ENCODE peak calls at places on chromosomes 6 and 20, in seven cellular contexts. N, I, D, A, P, V and Y are unnamed samples.

GRCh38 chr6:139508023-139508422 is 133.6 kb upstream of the CITED2 start:
- DNase-seq in N (no peak), I (peak), D (peak), A (no peak), P (no peak), V (no peak), Y (no peak)

GRCh38 chr6:157650261-157650640 is 172.8 kb upstream of the SNX9 start:
- DNase-seq in N (no peak), I (no peak), D (no peak), A (no peak), P (no peak), V (no peak), Y (no peak)

GRCh38 chr6:66568271-66568670 is 861.2 kb upstream of the EYS start:
- DNase-seq in N (no peak), I (no peak), D (peak), A (peak), P (no peak), V (no peak), Y (no peak)

GRCh38 chr6:11432713-11433450 is 104.7 kb upstream of the TMEM170B start:
- DNase-seq in N (peak), I (peak), D (no peak), A (no peak), P (no peak), V (no peak), Y (no peak)

GRCh38 chr6:106927531-106928398 is 46.8 kb downstream of the CD24 start:
- DNase-seq in N (peak), I (peak), D (peak), A (peak), P (no peak), V (peak), Y (no peak)

GRCh38 chr6:107108201-107108890 is 7.0 kb downstream of the BEND3 start:
- DNase-seq in N (no peak), I (no peak), D (no peak), A (no peak), P (no peak), V (no peak), Y (no peak)

GRCh38 chr6:153024401-153025017 is 22.0 kb upstream of the MTRF1L start:
- DNase-seq in N (peak), I (peak), D (peak), A (peak), P (peak), V (peak), Y (peak)

GRCh38 chr6:90338409-90338808 is 41.8 kb upstream of the BACH2 start:
- DNase-seq in N (no peak), I (peak), D (no peak), A (no peak), P (no peak), V (no peak), Y (no peak)

GRCh38 chr6:44468835-44469234 is 81.3 kb downstream of the CDC5L start:
- DNase-seq in N (no peak), I (no peak), D (no peak), A (no peak), P (no peak), V (no peak), Y (no peak)

GRCh38 chr6:162251257-162251656 is 476.3 kb downstream of the PRKN start:
- DNase-seq in N (no peak), I (no peak), D (peak), A (peak), P (no peak), V (peak), Y (peak)

GRCh38 chr6:53148684-53149083 is at the start of gene GCM1:
- DNase-seq in N (no peak), I (no peak), D (peak), A (no peak), P (no peak), V (no peak), Y (no peak)

GRCh38 chr6:3205913-3206312 is 21.5 kb downstream of the TUBB2B start:
- DNase-seq in N (no peak), I (peak), D (no peak), A (peak), P (no peak), V (no peak), Y (no peak)

GRCh38 chr20:24753136-24753535 is 195.9 kb upstream of the CST7 start:
- DNase-seq in N (no peak), I (no peak), D (no peak), A (no peak), P (no peak), V (no peak), Y (no peak)

GRCh38 chr6:90936286-90936685 is 349.4 kb upstream of the MAP3K7 start:
- DNase-seq in N (no peak), I (no peak), D (no peak), A (no peak), P (no peak), V (no peak), Y (no peak)

GRCh38 chr6:42766163-42766670 is 15.6 kb upstream of the BICRAL start:
- DNase-seq in N (no peak), I (peak), D (no peak), A (no peak), P (no peak), V (no peak), Y (peak)

GRCh38 chr6:54646551-54647300 is 199.8 kb upstream of the FAM83B start:
- DNase-seq in N (no peak), I (no peak), D (no peak), A (no peak), P (no peak), V (no peak), Y (no peak)

GRCh38 chr6:11938285-11938890 is 73.7 kb upstream of the HIVEP1 start:
- DNase-seq in N (no peak), I (no peak), D (no peak), A (peak), P (no peak), V (no peak), Y (no peak)

GRCh38 chr6:30044630-30045029 is 16.4 kb upstream of the POLR1H start:
- DNase-seq in N (no peak), I (peak), D (no peak), A (no peak), P (no peak), V (no peak), Y (no peak)

GRCh38 chr6:121694389-121695185 is 259.1 kb downstream of the GJA1 start:
- DNase-seq in N (no peak), I (peak), D (no peak), A (no peak), P (no peak), V (no peak), Y (no peak)

GRCh38 chr6:57190140-57190539 is 18.0 kb downstream of the BAG2 start:
- DNase-seq in N (no peak), I (peak), D (peak), A (no peak), P (no peak), V (no peak), Y (no peak)

GRCh38 chr6:165725201-165725600 is 62.2 kb upstream of the PDE10A start:
- DNase-seq in N (no peak), I (no peak), D (no peak), A (no peak), P (no peak), V (peak), Y (no peak)

GRCh38 chr6:43269273-43270007 is 26.2 kb downstream of the TTBK1 start:
- DNase-seq in N (no peak), I (no peak), D (no peak), A (peak), P (no peak), V (no peak), Y (no peak)

GRCh38 chr6:45477785-45478184 is 100.1 kb upstream of the SUPT3H start:
- DNase-seq in N (no peak), I (no peak), D (no peak), A (no peak), P (no peak), V (no peak), Y (no peak)

GRCh38 chr20:15220009-15220656 is 882.7 kb upstream of the FLRT3 start:
- DNase-seq in N (no peak), I (no peak), D (no peak), A (no peak), P (no peak), V (no peak), Y (no peak)

GRCh38 chr6:152272486-152272885 is 364.7 kb downstream of the SYNE1 start:
- DNase-seq in N (no peak), I (no peak), D (no peak), A (no peak), P (no peak), V (no peak), Y (no peak)

GRCh38 chr6:24719125-24719931 is at the start of gene C6orf62:
- DNase-seq in N (peak), I (peak), D (no peak), A (peak), P (peak), V (no peak), Y (no peak)

GRCh38 chr20:39042279-39043150 is 80.4 kb downstream of the DHX35 start:
- DNase-seq in N (no peak), I (peak), D (no peak), A (no peak), P (no peak), V (no peak), Y (no peak)

GRCh38 chr20:54048489-54048888 is 21.9 kb downstream of the BCAS1 start:
- DNase-seq in N (no peak), I (no peak), D (no peak), A (no peak), P (no peak), V (no peak), Y (no peak)

GRCh38 chr6:35710241-35710847 is 21.6 kb upstream of the FKBP5 start:
- DNase-seq in N (no peak), I (no peak), D (no peak), A (no peak), P (no peak), V (no peak), Y (no peak)

GRCh38 chr6:168216741-168217140 is 102.8 kb downstream of the DACT2 start:
- DNase-seq in N (no peak), I (no peak), D (no peak), A (no peak), P (no peak), V (no peak), Y (no peak)

GRCh38 chr6:112827793-112828192 is 480.7 kb downstream of the RFPL4B start:
- DNase-seq in N (no peak), I (no peak), D (no peak), A (no peak), P (peak), V (no peak), Y (no peak)

GRCh38 chr20:43941476-43942212 is 27.0 kb downstream of the TOX2 start:
- DNase-seq in N (peak), I (peak), D (no peak), A (no peak), P (no peak), V (no peak), Y (no peak)

GRCh38 chr6:163338671-163339405 is 75.7 kb upstream of the QKI start:
- DNase-seq in N (no peak), I (peak), D (no peak), A (peak), P (no peak), V (no peak), Y (no peak)

GRCh38 chr6:47729019-47729418 is 30.6 kb downstream of the ADGRF4 start:
- DNase-seq in N (no peak), I (no peak), D (no peak), A (no peak), P (no peak), V (no peak), Y (no peak)

GRCh38 chr20:1870792-1871550 is 24.2 kb upstream of the SIRPA start:
- DNase-seq in N (no peak), I (peak), D (no peak), A (no peak), P (peak), V (no peak), Y (no peak)

GRCh38 chr6:99185525-99185924 is 163.9 kb downstream of the FAXC start:
- DNase-seq in N (no peak), I (no peak), D (no peak), A (no peak), P (no peak), V (no peak), Y (no peak)

GRCh38 chr6:55913213-55914195 is 38.1 kb upstream of the BMP5 start:
- DNase-seq in N (no peak), I (peak), D (no peak), A (no peak), P (no peak), V (peak), Y (no peak)

GRCh38 chr6:16413399-16413798 is 175.0 kb downstream of the GMPR start:
- DNase-seq in N (no peak), I (peak), D (no peak), A (no peak), P (no peak), V (no peak), Y (no peak)

GRCh38 chr6:33276864-33277662 is at the start of gene B3GALT4:
- DNase-seq in N (peak), I (peak), D (no peak), A (peak), P (peak), V (peak), Y (no peak)

DNA sequence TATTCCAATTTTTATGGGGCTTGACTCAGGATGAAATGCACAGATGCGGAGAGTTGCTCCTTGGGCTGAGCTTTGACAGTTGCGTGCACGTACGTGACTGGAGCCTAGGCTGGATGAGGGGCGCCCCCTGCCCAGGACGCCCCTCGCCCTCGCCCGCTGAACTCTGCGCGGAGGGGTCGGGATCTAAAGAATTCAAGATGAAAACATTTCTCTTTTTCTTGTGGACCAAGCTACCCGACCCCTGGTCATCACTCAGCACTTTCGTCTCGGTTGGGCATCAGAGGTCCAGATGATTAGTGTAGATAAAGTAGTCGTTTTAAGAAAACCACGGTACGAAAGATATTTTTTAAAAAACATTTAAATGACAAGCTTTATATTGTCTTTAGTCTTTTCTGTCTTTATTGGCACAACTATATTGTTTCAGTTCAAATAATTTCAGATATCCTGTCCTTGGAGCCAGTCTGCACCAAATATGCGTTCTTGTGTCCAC is 745 bp downstream of the DTD1 start:
- DNase-seq in N (no peak), I (no peak), D (no peak), A (peak), P (no peak), V (no peak), Y (no peak)
- TF ChIP-seq CEBPB in N (no peak), I (no peak), D (no peak), A (no peak), P (no peak), V (no peak), Y (no peak)

DNA sequence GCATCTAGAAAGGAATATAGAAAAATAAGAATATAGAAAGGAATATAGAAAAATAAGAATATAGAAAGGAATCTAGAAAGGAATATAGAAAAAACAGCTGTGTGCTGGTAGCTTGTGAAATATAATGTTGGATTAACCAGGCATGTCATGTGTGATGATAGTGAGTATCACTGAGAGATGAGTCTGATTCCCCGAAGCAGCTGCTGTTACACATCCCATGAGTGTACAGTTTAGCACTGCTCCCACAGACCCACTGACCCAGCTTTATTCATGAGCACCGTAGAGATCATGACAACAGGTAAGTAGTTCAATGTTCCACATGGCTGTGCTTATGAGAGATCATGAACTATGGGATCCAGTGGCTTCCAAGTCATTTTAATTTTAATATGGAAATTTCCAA is 64.8 kb downstream of the SLC22A3 start:
- DNase-seq in N (no peak), I (no peak), D (no peak), A (no peak), P (no peak), V (no peak), Y (no peak)
- H3K27ac ChIP-seq in N (no peak), I (no peak), D (no peak), A (no peak), P (no peak), V (no peak), Y (no peak)

GRCh38 chr6:144469144-144469575 is 184.0 kb downstream of the UTRN start:
- DNase-seq in N (no peak), I (no peak), D (no peak), A (no peak), P (peak), V (no peak), Y (no peak)
- TF ChIP-seq CEBPB in N (no peak), I (no peak), D (no peak), A (no peak), P (no peak), V (no peak), Y (no peak)

DNA sequence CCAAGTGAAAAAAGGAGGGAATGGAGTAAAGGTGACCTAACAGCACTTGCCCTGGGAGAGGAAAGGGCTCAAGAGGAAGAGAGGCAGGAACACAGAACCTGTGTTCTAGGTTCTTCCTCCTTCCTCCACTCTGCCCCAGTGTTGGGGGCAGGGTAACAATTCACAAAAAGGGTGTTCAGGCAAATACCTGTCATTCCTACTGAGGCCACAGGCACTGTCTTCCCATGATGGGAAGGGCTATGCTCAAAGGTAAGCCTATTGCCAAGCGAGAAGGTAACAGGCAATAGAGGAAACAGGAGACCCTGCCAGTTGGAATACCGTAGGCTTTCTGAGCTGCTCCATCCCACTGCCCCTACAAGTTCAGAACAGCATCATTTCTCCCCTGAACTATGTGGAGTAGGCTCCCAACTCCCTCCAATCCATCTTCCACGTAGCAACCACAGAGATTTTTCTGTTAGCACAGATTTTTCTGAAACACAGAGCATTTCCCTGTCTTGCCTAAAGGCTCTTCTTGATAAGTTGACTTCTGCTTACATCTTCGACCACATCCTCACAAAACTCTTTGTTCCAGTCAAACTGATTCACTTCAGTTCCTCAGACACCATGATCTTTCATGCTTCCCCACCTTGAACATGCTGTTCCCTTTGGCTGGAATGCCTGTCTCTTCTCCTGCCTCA is 2.7 kb downstream of the AGPAT1 start:
- DNase-seq in N (no peak), I (no peak), D (no peak), A (no peak), P (no peak), V (no peak), Y (no peak)
- H3K27ac ChIP-seq in N (no peak), I (no peak), D (no peak), A (no peak), P (no peak), V (no peak), Y (no peak)

DNA sequence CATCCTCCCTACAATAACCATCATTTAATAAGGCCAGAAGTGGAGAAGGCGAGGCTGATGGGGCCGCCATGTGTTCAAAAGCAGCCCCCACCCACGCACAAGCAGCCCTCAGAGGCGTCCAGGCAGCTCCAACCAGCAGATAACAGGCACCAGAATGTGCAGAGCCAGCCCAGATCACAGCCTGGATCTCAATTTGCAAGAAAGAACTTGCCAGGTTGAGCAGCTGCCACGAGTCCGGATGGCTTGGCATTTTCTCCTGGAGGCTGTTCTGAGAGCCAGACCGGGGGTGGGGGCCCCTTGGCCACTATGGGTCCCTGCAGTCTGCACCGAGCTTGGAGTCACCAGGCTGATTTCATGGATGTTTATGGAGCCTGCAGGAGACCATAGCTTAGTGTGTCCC is 338.1 kb downstream of the PREX1 start:
- DNase-seq in N (no peak), I (no peak), D (no peak), A (no peak), P (no peak), V (no peak), Y (no peak)
- TF ChIP-seq CEBPB in N (no peak), I (no peak), D (no peak), A (no peak), P (no peak), V (no peak), Y (no peak)

GRCh38 chr20:3192226-3193015 is 12.1 kb downstream of the DDRGK1 start:
- DNase-seq in N (no peak), I (no peak), D (no peak), A (no peak), P (no peak), V (no peak), Y (no peak)

GRCh38 chr20:3190681-3191111 is 13.8 kb downstream of the DDRGK1 start:
- DNase-seq in N (no peak), I (no peak), D (no peak), A (no peak), P (no peak), V (no peak), Y (no peak)

GRCh38 chr20:3188823-3189413 is 15.6 kb downstream of the DDRGK1 start:
- DNase-seq in N (no peak), I (no peak), D (no peak), A (no peak), P (no peak), V (no peak), Y (no peak)

GRCh38 chr20:3193806-3194616 is 10.5 kb downstream of the DDRGK1 start:
- DNase-seq in N (no peak), I (no peak), D (no peak), A (no peak), P (no peak), V (no peak), Y (no peak)

DNA sequence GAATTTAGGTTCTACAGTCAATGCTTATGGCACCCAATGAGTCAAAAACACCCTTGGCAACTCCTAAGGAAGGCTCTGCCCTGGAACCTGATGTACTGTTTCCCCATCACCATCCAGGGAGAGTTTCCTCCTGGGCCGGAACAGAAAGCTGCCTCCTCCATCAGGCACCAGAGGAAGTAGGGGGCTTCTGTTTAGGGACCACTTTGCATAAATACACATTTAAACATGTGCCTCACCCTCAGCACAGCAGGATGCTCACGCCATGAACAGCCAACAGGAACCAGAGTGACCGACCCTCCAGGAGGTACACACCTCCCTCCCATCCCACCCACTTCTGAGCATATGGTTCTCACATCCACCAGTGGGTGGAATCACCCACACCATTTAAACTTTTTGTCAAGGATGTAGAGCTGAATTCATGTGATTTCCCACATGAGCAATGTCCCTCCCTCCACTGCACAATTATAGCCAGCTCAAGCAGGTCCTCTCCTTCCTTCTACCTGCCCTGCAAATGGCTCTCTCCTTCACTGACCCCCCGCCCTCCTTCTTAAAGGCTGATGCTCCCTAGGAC is 14.8 kb downstream of the DDRGK1 start:
- DNase-seq in N (no peak), I (no peak), D (no peak), A (no peak), P (no peak), V (no peak), Y (no peak)
- H3K27ac ChIP-seq in N (no peak), I (no peak), D (no peak), A (no peak), P (no peak), V (no peak), Y (no peak)